ENCODE peak calls at places on chromosomes 4 and X, in five cellular contexts. M, N, E, Q and D are unnamed samples. For H3K36me3, the result is how much of the 10 kb centered on the place peaks cover.

GRCh38 chr4:5980436-5981155 is 37.6 kb downstream of the C4orf50 start:
- DNase-seq in M (no peak), N (no peak), E (no peak), Q (peak), D (no peak)

GRCh38 chrX:1202251-1202650 is 10.2 kb downstream of the CRLF2 start:
- DNase-seq in M (no peak), N (no peak), E (no peak), Q (no peak), D (no peak)

GRCh38 chrX:106331606-106332005 is 163.5 kb downstream of the PWWP3B start:
- DNase-seq in M (no peak), N (no peak), E (no peak), Q (no peak), D (no peak)

GRCh38 chr4:15738877-15739276 is 36.0 kb downstream of the BST1 start:
- DNase-seq in M (no peak), N (no peak), E (no peak), Q (no peak), D (no peak)

GRCh38 chr4:124947622-124948265 is 235.2 kb upstream of the ANKRD50 start:
- DNase-seq in M (no peak), N (no peak), E (no peak), Q (no peak), D (no peak)

GRCh38 chr4:73662709-73663546 is 42.7 kb upstream of the RASSF6 start:
- DNase-seq in M (peak), N (no peak), E (no peak), Q (no peak), D (no peak)

GRCh38 chr4:163109967-163110366 is 56.7 kb downstream of the NAF1 start:
- DNase-seq in M (no peak), N (no peak), E (no peak), Q (no peak), D (no peak)

GRCh38 chr4:39036172-39036571 is 4.0 kb upstream of the TMEM156 start:
- DNase-seq in M (peak), N (no peak), E (no peak), Q (no peak), D (no peak)

GRCh38 chr4:84158670-84159069 is 340.4 kb downstream of the NKX6-1 start:
- DNase-seq in M (no peak), N (no peak), E (no peak), Q (no peak), D (no peak)

GRCh38 chr4:155811171-155811570 is 52.4 kb downstream of the GUCY1B1 start:
- DNase-seq in M (no peak), N (no peak), E (no peak), Q (no peak), D (no peak)

GRCh38 chr4:132646186-132646585 is 502.9 kb upstream of the PCDH10 start:
- DNase-seq in M (peak), N (no peak), E (no peak), Q (no peak), D (no peak)

GRCh38 chr4:113435893-113436292 is 325.6 kb downstream of the CAMK2D start:
- DNase-seq in M (peak), N (no peak), E (no peak), Q (peak), D (no peak)

DNA sequence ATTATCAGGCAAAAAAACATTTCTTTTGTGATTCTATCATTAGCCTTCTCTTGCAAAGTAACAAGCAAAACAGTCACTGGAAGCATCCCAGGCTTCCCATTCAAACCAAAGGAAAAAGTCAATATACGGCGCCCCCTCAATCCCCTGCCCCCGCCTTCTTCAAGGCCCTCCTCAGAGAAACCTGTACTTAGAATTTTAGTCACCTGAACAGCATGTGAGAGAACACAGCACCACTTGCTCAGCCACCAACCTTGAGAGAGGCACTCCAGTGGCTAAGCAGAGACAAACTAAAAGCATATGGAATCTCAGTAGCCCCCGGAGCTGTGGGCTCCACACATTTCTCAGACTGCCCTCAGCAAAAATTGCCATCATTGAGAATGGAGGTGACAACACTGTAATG is 25.2 kb downstream of the LEF1 start:
- DNase-seq in M (no peak), N (no peak), E (no peak), Q (peak), D (no peak)
- H3K36me3 ChIP-seq in M (under half), N (under half), E (under half), Q (under half), D (under half)

GRCh38 chr4:48851651-48852050 is 20.8 kb downstream of the OCIAD1 start:
- DNase-seq in M (peak), N (no peak), E (no peak), Q (no peak), D (no peak)

GRCh38 chr4:48854395-48854683 is 23.5 kb downstream of the OCIAD1 start:
- DNase-seq in M (no peak), N (no peak), E (no peak), Q (no peak), D (no peak)

GRCh38 chr4:48858130-48858529 is 27.2 kb downstream of the OCIAD1 start:
- DNase-seq in M (no peak), N (no peak), E (no peak), Q (no peak), D (no peak)

GRCh38 chr4:48854982-48855381 is 24.1 kb downstream of the OCIAD1 start:
- DNase-seq in M (no peak), N (no peak), E (no peak), Q (no peak), D (no peak)

DNA sequence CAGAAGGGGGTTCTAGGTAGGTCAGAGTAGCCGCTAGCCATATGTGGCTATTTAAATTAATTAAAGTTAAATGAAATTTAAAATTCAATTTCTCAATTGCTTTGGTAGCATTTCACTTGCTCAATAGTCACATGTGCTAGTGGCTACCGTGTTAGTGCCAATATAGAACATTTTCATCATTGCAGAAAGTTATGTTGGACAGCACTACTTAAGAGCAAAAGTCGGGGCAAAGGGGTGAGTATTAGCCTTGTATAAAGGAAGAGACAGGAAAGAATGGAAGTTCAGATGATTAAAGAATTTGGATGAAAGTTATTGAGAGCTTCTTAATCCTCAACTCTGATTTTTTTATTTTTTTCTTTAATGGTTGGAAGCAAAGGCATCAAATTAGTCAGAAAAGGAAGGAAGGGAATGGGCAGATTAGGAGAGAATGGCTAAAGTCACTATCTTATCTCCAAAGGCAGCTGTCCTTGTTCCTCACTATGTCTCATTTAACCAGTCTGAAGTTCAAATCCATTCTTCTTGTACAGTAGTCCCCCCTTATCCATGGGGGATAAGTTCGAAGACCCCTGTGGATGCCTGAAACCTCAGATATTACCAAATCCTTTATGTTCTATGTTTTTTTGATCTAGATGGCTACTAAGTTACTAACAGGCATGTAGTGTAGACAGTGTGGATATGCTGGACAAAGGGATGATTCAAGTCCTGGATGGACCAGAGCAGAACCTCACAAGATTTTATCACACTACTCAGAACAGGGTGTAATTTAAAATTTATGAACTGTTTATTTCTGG is 22.9 kb downstream of the OCIAD1 start:
- DNase-seq in M (no peak), N (no peak), E (no peak), Q (no peak), D (no peak)
- H3K36me3 ChIP-seq in M (under half), N (under half), E (half or more), Q (under half), D (under half)

GRCh38 chrX:12811658-12812057 is 20.4 kb downstream of the PRPS2 start:
- DNase-seq in M (no peak), N (no peak), E (no peak), Q (no peak), D (no peak)
- H3K36me3 ChIP-seq in M (under half), N (under half), E (under half), Q (under half), D (under half)

GRCh38 chr4:95529941-95530340 is 18.8 kb downstream of the UNC5C start:
- DNase-seq in M (no peak), N (no peak), E (no peak), Q (no peak), D (no peak)
- H3K36me3 ChIP-seq in M (under half), N (under half), E (under half), Q (under half), D (under half)

GRCh38 chrX:15804563-15804962 is 14.3 kb downstream of the ZRSR2 start:
- DNase-seq in M (no peak), N (no peak), E (no peak), Q (no peak), D (no peak)
- H3K36me3 ChIP-seq in M (under half), N (half or more), E (under half), Q (under half), D (under half)

GRCh38 chr4:186588503-186588902 is 33.1 kb upstream of the MTNR1A start:
- DNase-seq in M (no peak), N (no peak), E (no peak), Q (no peak), D (no peak)

GRCh38 chr4:186592961-186593586 is 37.7 kb upstream of the MTNR1A start:
- DNase-seq in M (no peak), N (no peak), E (no peak), Q (no peak), D (no peak)

GRCh38 chr4:186592450-186592849 is 37.1 kb upstream of the MTNR1A start:
- DNase-seq in M (no peak), N (no peak), E (no peak), Q (no peak), D (no peak)

GRCh38 chr4:186593587-186593973 is 38.2 kb upstream of the MTNR1A start:
- DNase-seq in M (no peak), N (no peak), E (no peak), Q (no peak), D (no peak)

GRCh38 chr4:186591651-186592050 is 36.3 kb upstream of the MTNR1A start:
- DNase-seq in M (no peak), N (no peak), E (no peak), Q (no peak), D (no peak)
- H3K36me3 ChIP-seq in M (under half), N (under half), E (half or more), Q (under half), D (under half)